ENCODE peak calls at places on chromosome 9, in eight cellular contexts. D, N, C, X, S, K, J and I are unnamed samples.

GRCh38 chr9:91253488-91253887 is 108.2 kb downstream of the AUH start:
- DNase-seq in S (peak), J (no peak), K (no peak), N (no peak), C (no peak), D (no peak), X (no peak), I (no peak)

GRCh38 chr9:100466171-100466827 is 6.7 kb upstream of the TMEFF1 start:
- DNase-seq in D (no peak), X (no peak), C (no peak), K (no peak), J (no peak), S (no peak), N (no peak), I (no peak)

GRCh38 chr9:124259273-124260078 is 1.7 kb downstream of the NEK6 start:
- DNase-seq in D (no peak), S (no peak), J (peak), N (no peak), K (peak), C (peak), X (no peak), I (peak)

GRCh38 chr9:134288731-134289130 is 37.5 kb upstream of the RXRA start:
- DNase-seq in C (no peak), K (no peak), D (no peak), J (no peak), N (no peak), X (no peak), S (no peak), I (no peak)

GRCh38 chr9:89425024-89425805 is 72.7 kb downstream of the SEMA4D start:
- DNase-seq in D (no peak), X (no peak), S (no peak), N (no peak), J (peak), K (no peak), C (no peak), I (no peak)

GRCh38 chr9:105401651-105402050 is 46.2 kb upstream of the FSD1L start:
- DNase-seq in D (no peak), K (no peak), C (no peak), S (peak), J (peak), N (no peak), X (no peak), I (no peak)

GRCh38 chr9:89878003-89878411 is 273.2 kb downstream of the GADD45G start:
- DNase-seq in J (no peak), X (no peak), C (peak), N (no peak), S (no peak), D (no peak), K (no peak), I (peak)

GRCh38 chr9:137614631-137615386 is 4.0 kb upstream of the EHMT1 start:
- DNase-seq in J (no peak), C (peak), X (no peak), D (no peak), S (peak), N (no peak), K (no peak), I (no peak)

GRCh38 chr9:4382722-4383317 is 83.0 kb upstream of the GLIS3 start:
- DNase-seq in X (no peak), S (peak), J (peak), N (peak), K (no peak), D (peak), C (no peak), I (no peak)

GRCh38 chr9:69346596-69347390 is 21.8 kb downstream of the ENTREP1 start:
- DNase-seq in S (no peak), C (no peak), K (no peak), D (no peak), N (no peak), X (no peak), J (peak), I (no peak)

GRCh38 chr9:123806829-123807228 is 123.1 kb downstream of the DENND1A start:
- DNase-seq in J (no peak), X (no peak), K (no peak), S (no peak), D (no peak), C (no peak), N (no peak), I (no peak)

GRCh38 chr9:131464354-131465000 is 38.2 kb upstream of the POMT1 start:
- DNase-seq in X (peak), J (peak), D (no peak), C (no peak), S (no peak), N (no peak), K (no peak), I (peak)

GRCh38 chr9:137710751-137711150 is 91.9 kb downstream of the EHMT1 start:
- DNase-seq in D (no peak), C (no peak), X (no peak), J (no peak), N (no peak), S (no peak), K (no peak), I (no peak)

GRCh38 chr9:82819260-82819659 is 243.7 kb downstream of the RASEF start:
- DNase-seq in S (no peak), C (no peak), D (no peak), X (no peak), N (no peak), J (no peak), K (no peak), I (no peak)

GRCh38 chr9:109012009-109012875 is 1.1 kb downstream of the CTNNAL1 start:
- DNase-seq in K (peak), X (peak), S (peak), J (peak), N (peak), D (no peak), C (peak), I (peak)
- TF ChIP-seq POLR2AphosphoS5 in K (peak), X (peak), S (no peak), J (no peak), N (peak), D (no peak), C (peak), I (peak)

GRCh38 chr9:87141124-87141523 is 193.8 kb upstream of the GAS1 start:
- DNase-seq in J (no peak), N (no peak), C (no peak), K (no peak), X (no peak), S (no peak), D (no peak), I (no peak)
- H3K27ac ChIP-seq in J (no peak), N (no peak), C (no peak), K (no peak), X (no peak), S (no peak), D (no peak), I (no peak)

GRCh38 chr9:116066221-116066620 is 87.4 kb upstream of the PAPPA start:
- DNase-seq in X (no peak), N (no peak), C (no peak), J (no peak), S (no peak), K (no peak), D (no peak), I (no peak)
- TF ChIP-seq POLR2AphosphoS5 in X (no peak), N (no peak), C (no peak), J (no peak), S (no peak), K (no peak), D (no peak), I (no peak)

DNA sequence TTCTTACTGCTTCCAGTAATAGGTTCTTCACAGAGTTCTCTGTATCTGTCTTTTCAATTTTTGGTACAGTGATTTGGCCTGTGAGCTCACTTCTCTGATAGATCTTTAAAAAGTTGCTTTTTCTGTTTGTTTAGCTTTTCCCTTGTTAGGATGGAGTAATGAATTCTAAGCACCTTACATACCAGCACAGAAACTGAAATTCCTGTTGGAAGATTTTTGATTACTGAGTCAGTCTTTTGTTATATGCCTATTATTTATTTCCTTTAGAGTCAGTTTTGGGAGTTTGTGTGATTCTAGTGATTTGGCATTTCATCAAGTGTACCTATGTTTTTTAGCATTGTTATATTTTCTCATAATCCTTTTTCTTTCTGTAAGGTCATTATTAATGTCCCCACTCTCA is 37.6 kb upstream of the IPPK start:
- DNase-seq in N (no peak), J (peak), K (no peak), D (no peak), C (no peak), S (no peak), X (no peak), I (no peak)
- H3K27ac ChIP-seq in N (no peak), J (peak), K (no peak), D (no peak), C (no peak), S (no peak), X (no peak), I (no peak)

GRCh38 chr9:129027685-129028191 is 393 bp downstream of the SH3GLB2 start:
- DNase-seq in D (no peak), S (peak), J (peak), K (peak), X (peak), C (peak), N (no peak), I (peak)

GRCh38 chr9:129027224-129027684 is 877 bp downstream of the SH3GLB2 start:
- DNase-seq in S (peak), K (no peak), X (no peak), C (no peak), J (no peak), D (no peak), N (peak), I (no peak)

GRCh38 chr9:129030191-129030590 is 2.1 kb upstream of the SH3GLB2 start:
- DNase-seq in J (no peak), X (no peak), S (no peak), N (no peak), C (no peak), D (no peak), K (no peak), I (no peak)

GRCh38 chr9:129026442-129027223 is 1.5 kb downstream of the SH3GLB2 start:
- DNase-seq in N (peak), D (no peak), J (no peak), C (peak), S (peak), X (no peak), K (peak), I (peak)

DNA sequence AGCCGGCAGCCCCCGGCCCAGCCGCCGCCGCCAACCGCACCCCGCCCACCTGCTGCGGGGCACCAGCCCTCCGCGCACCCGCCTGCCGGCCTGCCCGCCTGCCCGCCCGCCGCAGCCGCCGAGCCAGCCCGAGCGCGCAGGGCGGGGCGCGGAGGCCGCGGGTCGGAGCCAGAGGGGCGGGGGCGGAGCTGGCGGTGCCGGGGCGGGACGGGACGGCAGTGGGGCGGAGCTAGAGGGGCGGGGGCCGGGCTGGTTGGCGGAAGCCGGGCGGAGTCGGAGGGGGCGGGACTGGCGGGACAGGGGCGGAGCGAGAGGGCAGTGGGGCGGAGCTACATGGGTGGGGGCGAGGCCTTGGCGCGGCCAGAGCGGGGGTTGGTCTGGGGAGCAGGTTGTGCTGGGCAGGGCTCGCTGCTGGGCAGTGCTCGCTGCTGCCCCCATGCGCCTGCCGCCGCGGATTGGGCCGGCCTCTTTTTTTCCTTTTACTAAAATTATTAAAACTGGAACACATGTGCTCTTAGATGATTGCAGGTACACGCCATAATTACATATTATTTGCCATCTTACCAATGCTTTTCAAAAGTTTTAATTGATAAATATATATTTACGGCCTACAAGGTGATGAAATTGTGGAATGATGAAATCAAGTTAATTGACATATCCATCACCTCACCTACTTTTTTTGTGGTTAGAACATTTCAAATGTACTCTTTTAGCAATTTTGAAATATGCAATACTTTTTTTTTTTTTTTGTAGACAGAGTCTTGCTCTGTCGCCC is at the start of gene SH3GLB2:
- DNase-seq in C (peak), J (peak), D (peak), S (peak), X (peak), N (peak), K (peak), I (peak)
- TF ChIP-seq POLR2AphosphoS5 in C (no peak), J (no peak), D (no peak), S (peak), X (no peak), N (no peak), K (no peak), I (no peak)